ENCODE peak calls at places on chromosome 17, in nine cellular contexts. One of them, this sample, is unnamed.

GRCh38 chr17:82213251-82214011 is 789 bp upstream of the CCDC57 start:
- DNase-seq in naive thymus-derived CD4-positive, alpha-beta T cell: no peak
- DNase-seq in activated gamma-delta T cell treated with anti-CD3 and anti-CD28 coated beads, Interleukin-2, amount 50 U/mL, for 16 hours: peak
- DNase-seq in CD8-positive, alpha-beta T cell: peak
- DNase-seq in adrenal gland: no peak
- DNase-seq in sciatic nerve: peak
- DNase-seq in Kasumi-1: peak
- DNase-seq in uterus: peak
- DNase-seq in GM12864: no peak
- DNase-seq in this sample: no peak

GRCh38 chr17:16444258-16444886 is 29.0 kb downstream of the TRPV2 start:
- DNase-seq in activated gamma-delta T cell treated with anti-CD3 and anti-CD28 coated beads, Interleukin-2, amount 50 U/mL, for 16 hours: no peak
- DNase-seq in GM12864: no peak
- DNase-seq in uterus: no peak
- DNase-seq in naive thymus-derived CD4-positive, alpha-beta T cell: no peak
- DNase-seq in sciatic nerve: no peak
- DNase-seq in CD8-positive, alpha-beta T cell: no peak
- DNase-seq in Kasumi-1: peak
- DNase-seq in adrenal gland: peak
- DNase-seq in this sample: no peak

GRCh38 chr17:80984749-80985148 is 6.9 kb upstream of the CHMP6 start:
- DNase-seq in uterus: peak
- DNase-seq in Kasumi-1: no peak
- DNase-seq in GM12864: no peak
- DNase-seq in activated gamma-delta T cell treated with anti-CD3 and anti-CD28 coated beads, Interleukin-2, amount 50 U/mL, for 16 hours: no peak
- DNase-seq in CD8-positive, alpha-beta T cell: no peak
- DNase-seq in naive thymus-derived CD4-positive, alpha-beta T cell: no peak
- DNase-seq in adrenal gland: no peak
- DNase-seq in sciatic nerve: no peak
- DNase-seq in this sample: no peak

GRCh38 chr17:31251075-31251474 is 46.0 kb downstream of the OMG start:
- DNase-seq in activated gamma-delta T cell treated with anti-CD3 and anti-CD28 coated beads, Interleukin-2, amount 50 U/mL, for 16 hours: no peak
- DNase-seq in naive thymus-derived CD4-positive, alpha-beta T cell: no peak
- DNase-seq in adrenal gland: no peak
- DNase-seq in sciatic nerve: no peak
- DNase-seq in GM12864: no peak
- DNase-seq in Kasumi-1: no peak
- DNase-seq in CD8-positive, alpha-beta T cell: no peak
- DNase-seq in uterus: no peak
- DNase-seq in this sample: no peak

GRCh38 chr17:75010683-75011406 is 1.6 kb upstream of the MRPL58 start:
- DNase-seq in naive thymus-derived CD4-positive, alpha-beta T cell: no peak
- DNase-seq in activated gamma-delta T cell treated with anti-CD3 and anti-CD28 coated beads, Interleukin-2, amount 50 U/mL, for 16 hours: no peak
- DNase-seq in Kasumi-1: no peak
- DNase-seq in GM12864: no peak
- DNase-seq in adrenal gland: no peak
- DNase-seq in sciatic nerve: no peak
- DNase-seq in uterus: peak
- DNase-seq in CD8-positive, alpha-beta T cell: no peak
- DNase-seq in this sample: no peak

GRCh38 chr17:34979650-34980352 is 511 bp upstream of the LIG3 start:
- DNase-seq in Kasumi-1: no peak
- DNase-seq in sciatic nerve: no peak
- DNase-seq in uterus: no peak
- DNase-seq in adrenal gland: no peak
- DNase-seq in GM12864: no peak
- DNase-seq in naive thymus-derived CD4-positive, alpha-beta T cell: no peak
- DNase-seq in CD8-positive, alpha-beta T cell: no peak
- DNase-seq in activated gamma-delta T cell treated with anti-CD3 and anti-CD28 coated beads, Interleukin-2, amount 50 U/mL, for 16 hours: no peak
- DNase-seq in this sample: no peak

GRCh38 chr17:45896803-45897693 is 2.7 kb downstream of the MAPT start:
- DNase-seq in GM12864: no peak
- DNase-seq in sciatic nerve: no peak
- DNase-seq in activated gamma-delta T cell treated with anti-CD3 and anti-CD28 coated beads, Interleukin-2, amount 50 U/mL, for 16 hours: no peak
- DNase-seq in Kasumi-1: no peak
- DNase-seq in naive thymus-derived CD4-positive, alpha-beta T cell: no peak
- DNase-seq in adrenal gland: no peak
- DNase-seq in CD8-positive, alpha-beta T cell: no peak
- DNase-seq in uterus: no peak
- DNase-seq in this sample: no peak

GRCh38 chr17:20095366-20096080 is 86.4 kb downstream of the SPECC1 start:
- DNase-seq in CD8-positive, alpha-beta T cell: no peak
- DNase-seq in Kasumi-1: no peak
- DNase-seq in sciatic nerve: peak
- DNase-seq in GM12864: no peak
- DNase-seq in adrenal gland: peak
- DNase-seq in activated gamma-delta T cell treated with anti-CD3 and anti-CD28 coated beads, Interleukin-2, amount 50 U/mL, for 16 hours: no peak
- DNase-seq in uterus: peak
- DNase-seq in naive thymus-derived CD4-positive, alpha-beta T cell: no peak
- DNase-seq in this sample: no peak

GRCh38 chr17:29723283-29724047 is 100.8 kb upstream of the CORO6 start:
- DNase-seq in adrenal gland: no peak
- DNase-seq in sciatic nerve: no peak
- DNase-seq in uterus: no peak
- DNase-seq in naive thymus-derived CD4-positive, alpha-beta T cell: peak
- DNase-seq in activated gamma-delta T cell treated with anti-CD3 and anti-CD28 coated beads, Interleukin-2, amount 50 U/mL, for 16 hours: no peak
- DNase-seq in CD8-positive, alpha-beta T cell: peak
- DNase-seq in GM12864: no peak
- DNase-seq in Kasumi-1: peak
- DNase-seq in this sample: no peak

GRCh38 chr17:6755281-6755680 is 565 bp upstream of the XAF1 start:
- DNase-seq in CD8-positive, alpha-beta T cell: no peak
- DNase-seq in sciatic nerve: no peak
- DNase-seq in GM12864: no peak
- DNase-seq in naive thymus-derived CD4-positive, alpha-beta T cell: no peak
- DNase-seq in uterus: peak
- DNase-seq in activated gamma-delta T cell treated with anti-CD3 and anti-CD28 coated beads, Interleukin-2, amount 50 U/mL, for 16 hours: no peak
- DNase-seq in adrenal gland: no peak
- DNase-seq in Kasumi-1: no peak
- DNase-seq in this sample: no peak

GRCh38 chr17:19540706-19541370 is 7.2 kb downstream of the SLC47A1 start:
- DNase-seq in uterus: no peak
- DNase-seq in CD8-positive, alpha-beta T cell: no peak
- DNase-seq in sciatic nerve: no peak
- DNase-seq in adrenal gland: no peak
- DNase-seq in GM12864: no peak
- DNase-seq in naive thymus-derived CD4-positive, alpha-beta T cell: no peak
- DNase-seq in Kasumi-1: no peak
- DNase-seq in activated gamma-delta T cell treated with anti-CD3 and anti-CD28 coated beads, Interleukin-2, amount 50 U/mL, for 16 hours: no peak
- DNase-seq in this sample: no peak

GRCh38 chr17:32912218-32912897 is 15.6 kb upstream of the TMEM98 start:
- DNase-seq in adrenal gland: peak
- DNase-seq in activated gamma-delta T cell treated with anti-CD3 and anti-CD28 coated beads, Interleukin-2, amount 50 U/mL, for 16 hours: no peak
- DNase-seq in naive thymus-derived CD4-positive, alpha-beta T cell: no peak
- DNase-seq in GM12864: no peak
- DNase-seq in sciatic nerve: peak
- DNase-seq in Kasumi-1: no peak
- DNase-seq in CD8-positive, alpha-beta T cell: no peak
- DNase-seq in uterus: peak
- DNase-seq in this sample: peak

GRCh38 chr17:83127431-83128160 is 48.2 kb downstream of the METRNL start:
- DNase-seq in CD8-positive, alpha-beta T cell: no peak
- DNase-seq in adrenal gland: no peak
- DNase-seq in uterus: no peak
- DNase-seq in sciatic nerve: peak
- DNase-seq in Kasumi-1: no peak
- DNase-seq in activated gamma-delta T cell treated with anti-CD3 and anti-CD28 coated beads, Interleukin-2, amount 50 U/mL, for 16 hours: no peak
- DNase-seq in naive thymus-derived CD4-positive, alpha-beta T cell: no peak
- DNase-seq in GM12864: no peak
- DNase-seq in this sample: no peak

GRCh38 chr17:2980904-2981246 is 82.5 kb downstream of the OR1D5 start:
- DNase-seq in GM12864: no peak
- DNase-seq in activated gamma-delta T cell treated with anti-CD3 and anti-CD28 coated beads, Interleukin-2, amount 50 U/mL, for 16 hours: no peak
- DNase-seq in Kasumi-1: no peak
- DNase-seq in adrenal gland: no peak
- DNase-seq in naive thymus-derived CD4-positive, alpha-beta T cell: no peak
- DNase-seq in sciatic nerve: no peak
- DNase-seq in uterus: no peak
- DNase-seq in CD8-positive, alpha-beta T cell: no peak
- DNase-seq in this sample: no peak

GRCh38 chr17:62163847-62164246 is 98.8 kb upstream of the MED13 start:
- DNase-seq in adrenal gland: no peak
- DNase-seq in naive thymus-derived CD4-positive, alpha-beta T cell: no peak
- DNase-seq in activated gamma-delta T cell treated with anti-CD3 and anti-CD28 coated beads, Interleukin-2, amount 50 U/mL, for 16 hours: no peak
- DNase-seq in GM12864: no peak
- DNase-seq in sciatic nerve: no peak
- DNase-seq in Kasumi-1: no peak
- DNase-seq in uterus: no peak
- DNase-seq in CD8-positive, alpha-beta T cell: no peak
- DNase-seq in this sample: no peak

GRCh38 chr17:77354721-77355455 is 214.1 kb downstream of the SEC14L1 start:
- DNase-seq in naive thymus-derived CD4-positive, alpha-beta T cell: no peak
- DNase-seq in GM12864: no peak
- DNase-seq in CD8-positive, alpha-beta T cell: no peak
- DNase-seq in activated gamma-delta T cell treated with anti-CD3 and anti-CD28 coated beads, Interleukin-2, amount 50 U/mL, for 16 hours: no peak
- DNase-seq in adrenal gland: peak
- DNase-seq in Kasumi-1: no peak
- DNase-seq in uterus: peak
- DNase-seq in sciatic nerve: peak
- DNase-seq in this sample: no peak

GRCh38 chr17:31453896-31454295 is 62.4 kb downstream of the RAB11FIP4 start:
- DNase-seq in Kasumi-1: no peak
- DNase-seq in naive thymus-derived CD4-positive, alpha-beta T cell: no peak
- DNase-seq in uterus: no peak
- DNase-seq in sciatic nerve: no peak
- DNase-seq in CD8-positive, alpha-beta T cell: no peak
- DNase-seq in activated gamma-delta T cell treated with anti-CD3 and anti-CD28 coated beads, Interleukin-2, amount 50 U/mL, for 16 hours: no peak
- DNase-seq in GM12864: no peak
- DNase-seq in adrenal gland: no peak
- DNase-seq in this sample: no peak